ENCODE peak calls at places on chromosomes 6 and 20, in seven cellular contexts. H is stimulated activated CD4-positive, alpha-beta T cell treated with anti-CD3 and anti-CD28 coated beads, Interleukin-4, amount 100 ng/mL, for 48 hours; G is A549; C is CD4-positive, alpha-beta T cell; E is C1 segment of cervical spinal cord; U is NCI-H2227 treated with DMSO at 0.1 percent for 48 hours; O is epithelial cell of esophagus. Y is an unnamed sample.

GRCh38 chr6:81981812-81982211 is 229.3 kb upstream of the TENT5A start:
- DNase-seq in H (no peak), G (no peak), C (no peak), E (no peak), U (no peak), O (peak), Y (no peak)

GRCh38 chr6:52749546-52750152 is 13.6 kb downstream of the GSTA2 start:
- DNase-seq in H (no peak), G (no peak), C (no peak), E (no peak), U (no peak), O (peak), Y (no peak)

GRCh38 chr6:36542041-36542440 is 5.2 kb downstream of the STK38 start:
- DNase-seq in H (no peak), G (no peak), C (no peak), E (no peak), U (no peak), O (no peak), Y (no peak)

GRCh38 chr6:150696156-150696555 is 96.5 kb downstream of the PLEKHG1 start:
- DNase-seq in H (no peak), G (no peak), C (no peak), E (no peak), U (no peak), O (no peak), Y (no peak)

GRCh38 chr20:52775786-52776185 is 196.4 kb upstream of the TSHZ2 start:
- DNase-seq in H (no peak), G (no peak), C (no peak), E (no peak), U (no peak), O (no peak), Y (no peak)

GRCh38 chr20:25418779-25419178 is 11.3 kb downstream of the GINS1 start:
- DNase-seq in H (no peak), G (no peak), C (no peak), E (no peak), U (no peak), O (peak), Y (no peak)

GRCh38 chr20:4134861-4135379 is 119.6 kb upstream of the RNF24 start:
- DNase-seq in H (no peak), G (peak), C (no peak), E (no peak), U (no peak), O (no peak), Y (no peak)

GRCh38 chr6:10449751-10450150 is 34.9 kb upstream of the TFAP2A start:
- DNase-seq in H (no peak), G (peak), C (no peak), E (no peak), U (no peak), O (peak), Y (no peak)

GRCh38 chr6:111429571-111429970 is 53.4 kb downstream of the REV3L start:
- DNase-seq in H (no peak), G (no peak), C (no peak), E (no peak), U (no peak), O (no peak), Y (no peak)

GRCh38 chr20:16914277-16914676 is 166.1 kb downstream of the OTOR start:
- DNase-seq in H (no peak), G (no peak), C (no peak), E (no peak), U (no peak), O (no peak), Y (no peak)

GRCh38 chr6:33896391-33897192 is 92.8 kb upstream of the MLN start:
- DNase-seq in H (no peak), G (no peak), C (no peak), E (no peak), U (no peak), O (no peak), Y (no peak)